ENCODE peak calls at places on chromosomes 5 and 9, in eight cellular contexts. K, B, H, N, F, X, E and U are unnamed samples.

GRCh38 chr9:130523921-130524320 is 55.5 kb upstream of the FUBP3 start:
- DNase-seq in K (no peak), B (no peak), H (peak; percentile 88), N (no peak), F (no peak), X (no peak), E (no peak), U (no peak)

GRCh38 chr5:172886974-172887491 is 53.0 kb downstream of the ERGIC1 start:
- DNase-seq in K (no peak), B (no peak), H (peak; percentile 55), N (peak; percentile 51), F (no peak), X (peak; percentile 99), E (peak; percentile 77), U (no peak)

GRCh38 chr9:93658184-93658925 is 82.0 kb downstream of the PHF2 start:
- DNase-seq in K (no peak), B (no peak), H (no peak), N (no peak), F (no peak), X (no peak), E (peak; percentile 14), U (no peak)

GRCh38 chr5:122471031-122471751 is 159.2 kb downstream of the SNCAIP start:
- DNase-seq in K (no peak), B (no peak), H (no peak), N (no peak), F (no peak), X (no peak), E (no peak), U (no peak)

GRCh38 chr5:118405650-118406061 is 582.7 kb downstream of the DTWD2 start:
- DNase-seq in K (no peak), B (no peak), H (peak; percentile 55), N (no peak), F (no peak), X (no peak), E (no peak), U (peak; percentile 5)

GRCh38 chr9:106156462-106156861 is 462.1 kb downstream of the TMEM38B start:
- DNase-seq in K (no peak), B (no peak), H (no peak), N (no peak), F (no peak), X (no peak), E (no peak), U (no peak)

GRCh38 chr5:13989832-13990231 is 45.3 kb upstream of the DNAH5 start:
- DNase-seq in K (no peak), B (no peak), H (no peak), N (no peak), F (no peak), X (no peak), E (no peak), U (no peak)

GRCh38 chr9:34557421-34558321 is 31.9 kb downstream of the CNTFR start:
- DNase-seq in K (no peak), B (no peak), H (peak; percentile 74), N (no peak), F (no peak), X (no peak), E (peak; percentile 13), U (no peak)

GRCh38 chr5:101390317-101390908 is 487.3 kb upstream of the ST8SIA4 start:
- DNase-seq in K (no peak), B (peak; percentile 6), H (peak; percentile 87), N (peak; percentile 52), F (no peak), X (peak; percentile 71), E (no peak), U (peak; percentile 65)

GRCh38 chr9:17757816-17758215 is 178.9 kb downstream of the SH3GL2 start:
- DNase-seq in K (no peak), B (no peak), H (no peak), N (no peak), F (no peak), X (no peak), E (no peak), U (no peak)

GRCh38 chr5:107519900-107520354 is 150.8 kb downstream of the EFNA5 start:
- DNase-seq in K (no peak), B (peak; percentile 20), H (peak; percentile 92), N (no peak), F (no peak), X (no peak), E (no peak), U (peak; percentile 21)

GRCh38 chr5:111937091-111937490 is 180.1 kb upstream of the NREP start:
- DNase-seq in K (no peak), B (no peak), H (no peak), N (no peak), F (no peak), X (no peak), E (no peak), U (no peak)

GRCh38 chr9:98791147-98792095 is 4.9 kb downstream of the ANKS6 start:
- DNase-seq in K (no peak), B (peak; percentile 98), H (peak; percentile 91), N (peak; percentile 79), F (peak; percentile 76), X (peak; percentile 93), E (peak; percentile 85), U (peak; percentile 96)

GRCh38 chr5:134552301-134552700 is 26.8 kb downstream of the JADE2 start:
- DNase-seq in K (no peak), B (peak; percentile 67), H (no peak), N (no peak), F (no peak), X (peak; percentile 97), E (peak; percentile 94), U (peak; percentile 67)

GRCh38 chr5:173733065-173733824 is 116.8 kb upstream of the BOD1 start:
- DNase-seq in K (no peak), B (no peak), H (no peak), N (no peak), F (no peak), X (no peak), E (no peak), U (no peak)

GRCh38 chr9:130899051-130899748 is 2.6 kb upstream of the QRFP start:
- DNase-seq in K (no peak), B (no peak), H (peak; percentile 43), N (no peak), F (no peak), X (no peak), E (no peak), U (no peak)

GRCh38 chr5:26121343-26121742 is 917.0 kb downstream of the CDH9 start:
- DNase-seq in K (no peak), B (no peak), H (peak; percentile 47), N (no peak), F (no peak), X (no peak), E (no peak), U (no peak)

GRCh38 chr9:93198839-93199625 is 15.1 kb downstream of the WNK2 start:
- DNase-seq in K (no peak), B (no peak), H (no peak), N (no peak), F (no peak), X (no peak), E (peak; percentile 11), U (no peak)

GRCh38 chr5:154740957-154741356 is 14.2 kb upstream of the LARP1 start:
- DNase-seq in K (no peak), B (peak; percentile 39), H (no peak), N (peak; percentile 30), F (no peak), X (peak; percentile 46), E (no peak), U (no peak)